ENCODE peak calls at places on chromosomes 13 and 19, in eight cellular contexts. W, F, M, U, Y, R, A and B are unnamed samples.

GRCh38 chr13:51905787-51906186 is 44.0 kb downstream of the CCDC70 start:
- DNase-seq in W (no peak), F (no peak), M (no peak), U (no peak), Y (no peak), R (no peak), A (no peak), B (no peak)

GRCh38 chr19:41701401-41702075 is 6.9 kb upstream of the CEACAM5 start:
- DNase-seq in W (no peak), F (no peak), M (no peak), U (no peak), Y (peak; percentile 27), R (no peak), A (peak; percentile 87), B (no peak)

GRCh38 chr13:57704031-57704430 is 72.5 kb downstream of the PCDH17 start:
- DNase-seq in W (no peak), F (no peak), M (no peak), U (no peak), Y (no peak), R (no peak), A (no peak), B (no peak)

GRCh38 chr19:19300613-19301012 is 19.7 kb downstream of the SUGP1 start:
- DNase-seq in W (no peak), F (no peak), M (no peak), U (no peak), Y (no peak), R (no peak), A (no peak), B (no peak)

GRCh38 chr13:40456397-40456958 is 210.0 kb downstream of the FOXO1 start:
- DNase-seq in W (no peak), F (no peak), M (no peak), U (no peak), Y (no peak), R (no peak), A (no peak), B (no peak)

GRCh38 chr19:29371766-29372415 is 153.9 kb upstream of the VSTM2B start:
- DNase-seq in W (no peak), F (no peak), M (no peak), U (no peak), Y (no peak), R (no peak), A (no peak), B (no peak)

GRCh38 chr13:41053384-41053826 is 7.9 kb upstream of the WBP4 start:
- DNase-seq in W (peak; percentile 49), F (peak; percentile 44), M (no peak), U (peak; percentile 60), Y (no peak), R (peak; percentile 37), A (no peak), B (no peak)

GRCh38 chr13:109400192-109400591 is 386.2 kb downstream of the IRS2 start:
- DNase-seq in W (no peak), F (no peak), M (no peak), U (no peak), Y (no peak), R (no peak), A (no peak), B (no peak)

GRCh38 chr13:51118809-51119431 is 7.8 kb upstream of the C13orf42 start:
- DNase-seq in W (no peak), F (no peak), M (no peak), U (no peak), Y (no peak), R (no peak), A (no peak), B (no peak)

GRCh38 chr13:21971662-21972635 is 301.1 kb downstream of the FGF9 start:
- DNase-seq in W (peak; percentile 96), F (no peak), M (no peak), U (no peak), Y (no peak), R (no peak), A (no peak), B (no peak)

GRCh38 chr13:57813641-57814040 is 182.1 kb downstream of the PCDH17 start:
- DNase-seq in W (no peak), F (no peak), M (no peak), U (no peak), Y (no peak), R (no peak), A (peak; percentile 5), B (no peak)

GRCh38 chr19:30074741-30075460 is 132.9 kb downstream of the URI1 start:
- DNase-seq in W (no peak), F (no peak), M (no peak), U (no peak), Y (no peak), R (no peak), A (no peak), B (no peak)

GRCh38 chr13:75705395-75705794 is 69.3 kb downstream of the LMO7 start:
- DNase-seq in W (peak; percentile 85), F (peak; percentile 70), M (no peak), U (peak; percentile 49), Y (no peak), R (peak; percentile 59), A (no peak), B (no peak)
- TF ChIP-seq CTCF in W (no peak), F (no peak), M (no peak), U (no peak), Y (no peak), R (no peak), A (no peak), B (no peak)

GRCh38 chr19:16436780-16437179 is 35.0 kb downstream of the EPS15L1 start:
- DNase-seq in W (no peak), F (no peak), M (no peak), U (no peak), Y (no peak), R (no peak), A (no peak), B (no peak)
- TF ChIP-seq CTCF in W (no peak), F (no peak), M (no peak), U (no peak), Y (no peak), R (no peak), A (no peak), B (no peak)

GRCh38 chr19:49635530-49636229 is 4.3 kb downstream of the RRAS start:
- DNase-seq in W (peak; percentile 50), F (no peak), M (no peak), U (no peak), Y (no peak), R (no peak), A (peak; percentile 38), B (no peak)
- TF ChIP-seq CTCF in W (peak; percentile 23), F (peak; percentile 32), M (no peak), U (no peak), Y (no peak), R (peak; percentile 18), A (no peak), B (no peak)

DNA sequence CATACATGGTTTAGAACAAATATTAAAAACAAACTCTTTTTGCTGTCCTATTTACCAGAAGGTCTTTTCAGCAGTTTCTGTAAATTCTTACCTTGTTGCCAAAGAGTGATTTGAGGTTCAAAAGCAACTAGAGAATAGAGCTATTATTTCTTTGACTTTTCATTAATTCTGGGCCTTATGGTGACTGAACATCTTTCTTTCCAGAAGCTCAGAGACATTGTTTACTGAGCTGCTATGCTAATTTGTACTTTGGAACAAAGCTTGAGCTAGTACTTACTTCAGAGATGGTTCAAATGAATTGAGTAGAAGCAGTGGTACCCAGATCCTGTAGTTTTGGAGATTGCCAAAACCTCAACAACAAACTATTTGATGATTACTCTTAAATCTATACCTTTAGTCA is 331.2 kb downstream of the SPRY2 start:
- DNase-seq in W (no peak), F (no peak), M (no peak), U (no peak), Y (no peak), R (no peak), A (no peak), B (no peak)
- TF ChIP-seq CTCF in W (no peak), F (no peak), M (no peak), U (no peak), Y (no peak), R (no peak), A (no peak), B (no peak)